ENCODE peak calls at places on chromosomes 4 and X, in four cellular contexts. Q, B, P and C are unnamed samples.

GRCh38 chr4:13537832-13538177 is 6.5 kb downstream of the NKX3-2 start:
- DNase-seq in Q (no peak), B (no peak), P (no peak), C (no peak)

GRCh38 chr4:167021545-167022155 is 212.6 kb downstream of the SPOCK3 start:
- DNase-seq in B (peak), Q (peak), P (peak), C (peak)

GRCh38 chr4:15434086-15434485 is 6.3 kb downstream of the C1QTNF7 start:
- DNase-seq in Q (no peak), P (no peak), B (no peak), C (no peak)

GRCh38 chr4:78611215-78611558 is 59.6 kb downstream of the ANXA3 start:
- DNase-seq in Q (no peak), B (no peak), P (no peak), C (no peak)

GRCh38 chrX:131792789-131793462 is 230.2 kb upstream of the STK26 start:
- DNase-seq in B (peak), P (peak), Q (peak), C (no peak)

GRCh38 chrX:130084651-130085237 is 25.6 kb downstream of the ELF4 start:
- DNase-seq in Q (no peak), P (no peak), B (no peak), C (no peak)

GRCh38 chr4:69096111-69096656 is at the start of gene UGT2B7:
- DNase-seq in P (no peak), B (no peak), Q (no peak), C (no peak)

GRCh38 chr4:48341776-48342558 is 638 bp downstream of the SLAIN2 start:
- DNase-seq in P (peak), B (peak), Q (no peak), C (peak)

GRCh38 chrX:19040373-19040772 is 56.5 kb upstream of the PHKA2 start:
- DNase-seq in P (no peak), B (peak), Q (no peak), C (no peak)

GRCh38 chr4:123503698-123504389 is 107.2 kb downstream of the SPRY1 start:
- DNase-seq in P (no peak), Q (no peak), B (no peak), C (no peak)

GRCh38 chrX:96314974-96315373 is 369.7 kb upstream of the DIAPH2 start:
- DNase-seq in B (peak), P (no peak), Q (peak), C (no peak)

GRCh38 chr4:162163892-162164759 is at the start of gene FSTL5:
- DNase-seq in P (peak), Q (peak), B (peak), C (peak)

GRCh38 chrX:56745019-56745418 is 16.0 kb downstream of the NBDY start:
- DNase-seq in B (peak), Q (peak), P (no peak), C (no peak)

GRCh38 chr4:142559986-142560385 is 286.1 kb downstream of the INPP4B start:
- DNase-seq in B (no peak), Q (no peak), P (no peak), C (no peak)

GRCh38 chrX:150362599-150363481 is at the start of gene MAMLD1:
- DNase-seq in P (peak), Q (peak), B (peak), C (peak)

GRCh38 chr4:2304877-2305561 is 43.1 kb upstream of the MXD4 start:
- DNase-seq in P (no peak), Q (no peak), B (no peak), C (no peak)

GRCh38 chr4:166655231-166655630 is 579.1 kb downstream of the SPOCK3 start:
- DNase-seq in P (no peak), Q (no peak), B (no peak), C (no peak)

GRCh38 chr4:102557636-102558035 is 56.5 kb downstream of the NFKB1 start:
- DNase-seq in Q (no peak), B (no peak), P (no peak), C (no peak)

GRCh38 chr4:7252510-7253340 is 60.4 kb downstream of the SORCS2 start:
- DNase-seq in Q (no peak), B (no peak), P (no peak), C (no peak)

GRCh38 chr4:148704291-148704690 is 262.1 kb upstream of the NR3C2 start:
- DNase-seq in Q (no peak), B (no peak), P (no peak), C (no peak)

GRCh38 chr4:74794341-74794801 is at the start of gene BTC:
- DNase-seq in B (peak), P (peak), Q (no peak), C (no peak)

GRCh38 chrX:136584545-136584944 is 52.5 kb downstream of the VGLL1 start:
- DNase-seq in Q (no peak), P (no peak), B (no peak), C (no peak)

GRCh38 chr4:6010789-6011188 is 7.4 kb downstream of the C4orf50 start:
- DNase-seq in P (no peak), Q (no peak), B (no peak), C (no peak)

GRCh38 chrX:119895843-119896326 is at the start of gene AKAP14:
- DNase-seq in B (no peak), P (no peak), Q (no peak), C (no peak)

GRCh38 chr4:48602763-48603162 is 112.7 kb downstream of the ZAR1 start:
- DNase-seq in P (no peak), Q (no peak), B (peak), C (no peak)

GRCh38 chr4:141643557-141643956 is 7.2 kb downstream of the IL15 start:
- DNase-seq in B (peak), P (no peak), Q (peak), C (no peak)

GRCh38 chr4:3836041-3836801 is 70.0 kb downstream of the ADRA2C start:
- DNase-seq in B (no peak), P (no peak), Q (no peak), C (peak)

GRCh38 chr4:153081693-153082092 is 122.5 kb upstream of the TRIM2 start:
- DNase-seq in P (no peak), B (no peak), Q (no peak), C (no peak)

GRCh38 chr4:170102426-170102825 is 12.7 kb upstream of the AADAT start:
- DNase-seq in Q (no peak), B (no peak), P (no peak), C (no peak)

GRCh38 chr4:125198916-125199315 is 115.8 kb upstream of the FAT4 start:
- DNase-seq in P (no peak), B (no peak), Q (peak), C (no peak)

GRCh38 chr4:187996502-187997177 is 1.1 kb downstream of the ZFP42 start:
- DNase-seq in B (no peak), P (no peak), Q (no peak), C (no peak)
- H3K4me3 ChIP-seq in B (no peak), P (no peak), Q (no peak), C (no peak)

GRCh38 chrX:154547245-154548027 is at the start of gene IKBKG:
- DNase-seq in Q (peak), P (peak), B (peak), C (peak)

GRCh38 chrX:154544885-154545284 is 1.8 kb downstream of the G6PD start:
- DNase-seq in B (no peak), Q (no peak), P (no peak), C (no peak)

GRCh38 chrX:154548028-154548316 is 552 bp downstream of the IKBKG start:
- DNase-seq in B (peak), Q (no peak), P (no peak), C (no peak)

GRCh38 chrX:154546354-154547244 is at the start of gene G6PD:
- DNase-seq in B (peak), P (no peak), Q (no peak), C (peak)

GRCh38 chrX:154545673-154546274 is 872 bp downstream of the G6PD start:
- DNase-seq in P (no peak), Q (no peak), B (no peak), C (no peak)
- H3K4me3 ChIP-seq in P (peak), Q (peak), B (peak), C (peak)

GRCh38 chr4:127622621-127622922 is 10.2 kb upstream of the INTU start:
- DNase-seq in B (no peak), P (no peak), Q (no peak), C (no peak)

GRCh38 chr4:127618427-127618826 is 14.3 kb upstream of the INTU start:
- DNase-seq in B (no peak), P (no peak), Q (no peak), C (no peak)

GRCh38 chr4:127622923-127623754 is 9.6 kb upstream of the INTU start:
- DNase-seq in B (peak), P (peak), Q (peak), C (no peak)

GRCh38 chr4:127624176-127624575 is 8.6 kb upstream of the INTU start:
- DNase-seq in Q (no peak), B (no peak), P (no peak), C (no peak)

DNA sequence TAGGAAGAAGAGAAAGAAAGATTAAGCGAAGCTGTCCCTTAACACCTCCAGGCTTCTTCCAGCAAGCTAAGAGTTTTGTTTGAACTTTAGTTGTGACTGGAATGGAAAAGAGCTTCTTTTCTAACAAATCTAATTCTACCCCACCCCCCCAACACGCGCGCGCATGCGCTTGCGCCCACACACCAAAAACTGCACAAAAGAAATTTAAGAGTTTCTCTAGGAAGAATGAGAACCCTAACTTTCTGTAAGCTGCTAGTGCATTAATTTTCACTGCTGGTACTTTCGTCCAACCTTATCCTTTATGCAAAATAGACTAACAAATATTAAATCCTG is 9.0 kb upstream of the INTU start:
- DNase-seq in P (peak), B (peak), Q (peak), C (no peak)
- H3K4me3 ChIP-seq in P (peak), B (peak), Q (peak), C (no peak)

GRCh38 chr4:185587444-185588161 is 52.3 kb upstream of the PDLIM3 start:
- DNase-seq in B (no peak), Q (no peak), P (peak), C (no peak)
- H3K4me3 ChIP-seq in B (no peak), Q (no peak), P (no peak), C (no peak)

GRCh38 chr4:110641218-110641617 is 18.3 kb upstream of the PITX2 start:
- DNase-seq in P (no peak), Q (no peak), B (no peak), C (no peak)
- H3K4me3 ChIP-seq in P (no peak), Q (no peak), B (no peak), C (no peak)